ENCODE peak calls at places on chromosomes 11 and 22, in five cellular contexts. Q is GM12865, J is left ventricle myocardium inferior, O is T-cell, R is prostate gland. H is an unnamed sample.
A peak's percentile ranks its signal among the peaks of the same experiment; 100 is the strongest.

GRCh38 chr11:2558861-2559526 is 114.2 kb downstream of the KCNQ1 start:
- DNase-seq in Q (no peak), J (no peak), O (no peak), R (no peak), H (no peak)

GRCh38 chr11:75140269-75141138 is 10.4 kb upstream of the SLCO2B1 start:
- DNase-seq in Q (peak; percentile 69), J (peak; percentile 69), O (peak; percentile 77), R (peak; percentile 29), H (peak; percentile 62)

GRCh38 chr11:71330349-71330748 is 78.0 kb upstream of the SHANK2 start:
- DNase-seq in Q (no peak), J (no peak), O (no peak), R (no peak), H (no peak)

GRCh38 chr11:952406-953385 is 27.0 kb downstream of the AP2A2 start:
- DNase-seq in Q (no peak), J (no peak), O (no peak), R (no peak), H (no peak)

GRCh38 chr11:17063171-17064002 is 14.1 kb downstream of the RPS13 start:
- DNase-seq in Q (peak; percentile 70), J (peak; percentile 64), O (peak; percentile 19), R (peak; percentile 50), H (no peak)

GRCh38 chr11:43327987-43328386 is 16.2 kb downstream of the API5 start:
- DNase-seq in Q (no peak), J (no peak), O (no peak), R (no peak), H (no peak)

GRCh38 chr22:30183861-30184278 is 62.7 kb downstream of the LIF start:
- DNase-seq in Q (no peak), J (no peak), O (no peak), R (no peak), H (peak; percentile 37)

GRCh38 chr11:67656278-67656922 is 5.9 kb upstream of the ACY3 start:
- DNase-seq in Q (peak; percentile 77), J (no peak), O (no peak), R (no peak), H (no peak)

GRCh38 chr11:87228820-87229219 is 191.1 kb downstream of the TMEM135 start:
- DNase-seq in Q (no peak), J (no peak), O (no peak), R (no peak), H (no peak)

GRCh38 chr11:120179071-120179672 is 31.7 kb upstream of the OAF start:
- DNase-seq in Q (no peak), J (no peak), O (no peak), R (no peak), H (peak; percentile 4)

GRCh38 chr11:107791343-107792048 is 67.1 kb downstream of the SLC35F2 start:
- DNase-seq in Q (no peak), J (no peak), O (no peak), R (no peak), H (no peak)